ENCODE peak calls at places on chromosomes 6 and 20, in ten cellular contexts. One of them, this sample, is unnamed.

GRCh38 chr20:24787071-24787470 is 162.0 kb upstream of the CST7 start:
- DNase-seq in tibial nerve: no peak
- DNase-seq in NT2/D1: no peak
- DNase-seq in AG04449: no peak
- DNase-seq in glomerular endothelial cell: no peak
- DNase-seq in GM04504: no peak
- DNase-seq in B cell: no peak
- DNase-seq in astrocyte: no peak
- DNase-seq in CD4-positive, alpha-beta memory T cell: no peak
- DNase-seq in cardiac fibroblast: no peak
- DNase-seq in this sample: no peak

GRCh38 chr6:89146748-89147715 is 1.2 kb downstream of the PM20D2 start:
- DNase-seq in tibial nerve: no peak
- DNase-seq in NT2/D1: no peak
- DNase-seq in AG04449: no peak
- DNase-seq in glomerular endothelial cell: no peak
- DNase-seq in GM04504: no peak
- DNase-seq in B cell: peak; percentile 8
- DNase-seq in astrocyte: peak; percentile 62
- DNase-seq in CD4-positive, alpha-beta memory T cell: no peak
- DNase-seq in cardiac fibroblast: peak; percentile 45
- DNase-seq in this sample: no peak

GRCh38 chr20:44745560-44746366 is at the start of gene KCNK15:
- DNase-seq in tibial nerve: no peak
- DNase-seq in NT2/D1: no peak
- DNase-seq in AG04449: no peak
- DNase-seq in glomerular endothelial cell: no peak
- DNase-seq in GM04504: no peak
- DNase-seq in B cell: peak; percentile 53
- DNase-seq in astrocyte: no peak
- DNase-seq in CD4-positive, alpha-beta memory T cell: peak; percentile 29
- DNase-seq in cardiac fibroblast: peak; percentile 36
- DNase-seq in this sample: no peak

GRCh38 chr6:111861321-111861938 is 11.8 kb downstream of the FYN start:
- DNase-seq in tibial nerve: no peak
- DNase-seq in NT2/D1: no peak
- DNase-seq in AG04449: no peak
- DNase-seq in glomerular endothelial cell: no peak
- DNase-seq in GM04504: no peak
- DNase-seq in B cell: no peak
- DNase-seq in astrocyte: no peak
- DNase-seq in CD4-positive, alpha-beta memory T cell: no peak
- DNase-seq in cardiac fibroblast: no peak
- DNase-seq in this sample: no peak

GRCh38 chr6:5078121-5078695 is 6.9 kb upstream of the PPP1R3G start:
- DNase-seq in tibial nerve: no peak
- DNase-seq in NT2/D1: no peak
- DNase-seq in AG04449: no peak
- DNase-seq in glomerular endothelial cell: no peak
- DNase-seq in GM04504: no peak
- DNase-seq in B cell: no peak
- DNase-seq in astrocyte: no peak
- DNase-seq in CD4-positive, alpha-beta memory T cell: no peak
- DNase-seq in cardiac fibroblast: peak; percentile 10
- DNase-seq in this sample: no peak

GRCh38 chr6:11384531-11385309 is 152.3 kb upstream of the NEDD9 start:
- DNase-seq in tibial nerve: no peak
- DNase-seq in NT2/D1: no peak
- DNase-seq in AG04449: no peak
- DNase-seq in glomerular endothelial cell: no peak
- DNase-seq in GM04504: peak; percentile 20
- DNase-seq in B cell: no peak
- DNase-seq in astrocyte: peak; percentile 67
- DNase-seq in CD4-positive, alpha-beta memory T cell: no peak
- DNase-seq in cardiac fibroblast: no peak
- DNase-seq in this sample: no peak

GRCh38 chr6:166780284-166780683 is 153.2 kb upstream of the RPS6KA2 start:
- DNase-seq in tibial nerve: no peak
- DNase-seq in NT2/D1: no peak
- DNase-seq in AG04449: no peak
- DNase-seq in glomerular endothelial cell: no peak
- DNase-seq in GM04504: no peak
- DNase-seq in B cell: no peak
- DNase-seq in astrocyte: no peak
- DNase-seq in CD4-positive, alpha-beta memory T cell: no peak
- DNase-seq in cardiac fibroblast: no peak
- DNase-seq in this sample: no peak

GRCh38 chr6:81844686-81845085 is 92.2 kb upstream of the TENT5A start:
- DNase-seq in tibial nerve: no peak
- DNase-seq in NT2/D1: no peak
- DNase-seq in AG04449: no peak
- DNase-seq in glomerular endothelial cell: no peak
- DNase-seq in GM04504: no peak
- DNase-seq in B cell: no peak
- DNase-seq in astrocyte: peak; percentile 72
- DNase-seq in CD4-positive, alpha-beta memory T cell: no peak
- DNase-seq in cardiac fibroblast: peak; percentile 37
- DNase-seq in this sample: no peak

GRCh38 chr6:169005141-169005540 is 248.5 kb downstream of the THBS2 start:
- DNase-seq in tibial nerve: no peak
- DNase-seq in NT2/D1: no peak
- DNase-seq in AG04449: no peak
- DNase-seq in glomerular endothelial cell: no peak
- DNase-seq in GM04504: no peak
- DNase-seq in B cell: no peak
- DNase-seq in astrocyte: peak; percentile 6
- DNase-seq in CD4-positive, alpha-beta memory T cell: no peak
- DNase-seq in cardiac fibroblast: no peak
- DNase-seq in this sample: no peak

GRCh38 chr6:116557863-116558262 is 4.3 kb downstream of the CALHM4 start:
- DNase-seq in tibial nerve: no peak
- DNase-seq in NT2/D1: no peak
- DNase-seq in AG04449: peak; percentile 87
- DNase-seq in glomerular endothelial cell: peak; percentile 77
- DNase-seq in GM04504: peak; percentile 87
- DNase-seq in B cell: no peak
- DNase-seq in astrocyte: peak; percentile 97
- DNase-seq in CD4-positive, alpha-beta memory T cell: no peak
- DNase-seq in cardiac fibroblast: peak; percentile 96
- DNase-seq in this sample: no peak

GRCh38 chr6:158707826-158708225 is 58.0 kb downstream of the SYTL3 start:
- DNase-seq in tibial nerve: no peak
- DNase-seq in NT2/D1: no peak
- DNase-seq in AG04449: no peak
- DNase-seq in glomerular endothelial cell: no peak
- DNase-seq in GM04504: no peak
- DNase-seq in B cell: peak; percentile 62
- DNase-seq in astrocyte: peak; percentile 67
- DNase-seq in CD4-positive, alpha-beta memory T cell: no peak
- DNase-seq in cardiac fibroblast: no peak
- DNase-seq in this sample: no peak

GRCh38 chr6:111589366-111589765 is 16.3 kb downstream of the TRAF3IP2 start:
- DNase-seq in tibial nerve: no peak
- DNase-seq in NT2/D1: no peak
- DNase-seq in AG04449: no peak
- DNase-seq in glomerular endothelial cell: no peak
- DNase-seq in GM04504: peak; percentile 83
- DNase-seq in B cell: no peak
- DNase-seq in astrocyte: peak; percentile 94
- DNase-seq in CD4-positive, alpha-beta memory T cell: no peak
- DNase-seq in cardiac fibroblast: peak; percentile 94
- DNase-seq in this sample: no peak

GRCh38 chr6:94733066-94733465 is 844.3 kb upstream of the MANEA start:
- DNase-seq in tibial nerve: no peak
- DNase-seq in NT2/D1: no peak
- DNase-seq in AG04449: no peak
- DNase-seq in glomerular endothelial cell: no peak
- DNase-seq in GM04504: no peak
- DNase-seq in B cell: no peak
- DNase-seq in astrocyte: no peak
- DNase-seq in CD4-positive, alpha-beta memory T cell: no peak
- DNase-seq in cardiac fibroblast: no peak
- DNase-seq in this sample: no peak

GRCh38 chr6:110814488-110815259 is 595 bp downstream of the CDK19 start:
- DNase-seq in tibial nerve: peak; percentile 25
- DNase-seq in NT2/D1: no peak
- DNase-seq in AG04449: no peak
- DNase-seq in glomerular endothelial cell: no peak
- DNase-seq in GM04504: no peak
- DNase-seq in B cell: peak; percentile 77
- DNase-seq in astrocyte: peak; percentile 23
- DNase-seq in CD4-positive, alpha-beta memory T cell: peak; percentile 46
- DNase-seq in cardiac fibroblast: peak; percentile 53
- DNase-seq in this sample: no peak